ENCODE peak calls at places on chromosomes 7 and 10, in seven cellular contexts. One of them, this sample, is unnamed.

GRCh38 chr7:4549681-4550080 is 132.4 kb upstream of the FOXK1 start:
- DNase-seq in body of pancreas: no peak
- DNase-seq in breast epithelium: no peak
- DNase-seq in K562: no peak
- DNase-seq in A549: no peak
- DNase-seq in heart left ventricle: peak
- DNase-seq in adrenal gland: no peak
- DNase-seq in this sample: no peak

GRCh38 chr7:48046458-48046857 is 11.1 kb downstream of the C7orf57 start:
- DNase-seq in adrenal gland: no peak
- DNase-seq in A549: no peak
- DNase-seq in heart left ventricle: no peak
- DNase-seq in breast epithelium: no peak
- DNase-seq in K562: no peak
- DNase-seq in body of pancreas: no peak
- DNase-seq in this sample: no peak

GRCh38 chr7:123792547-123792946 is 43.7 kb upstream of the WASL start:
- DNase-seq in body of pancreas: no peak
- DNase-seq in A549: no peak
- DNase-seq in heart left ventricle: no peak
- DNase-seq in breast epithelium: no peak
- DNase-seq in K562: no peak
- DNase-seq in adrenal gland: no peak
- DNase-seq in this sample: no peak

GRCh38 chr7:12434012-12434642 is 30.5 kb upstream of the VWDE start:
- DNase-seq in heart left ventricle: no peak
- DNase-seq in breast epithelium: no peak
- DNase-seq in K562: no peak
- DNase-seq in body of pancreas: no peak
- DNase-seq in A549: no peak
- DNase-seq in adrenal gland: no peak
- DNase-seq in this sample: no peak

GRCh38 chr10:10482613-10483012 is 535.1 kb upstream of the CELF2 start:
- DNase-seq in heart left ventricle: no peak
- DNase-seq in breast epithelium: no peak
- DNase-seq in adrenal gland: no peak
- DNase-seq in K562: no peak
- DNase-seq in body of pancreas: no peak
- DNase-seq in A549: no peak
- DNase-seq in this sample: no peak

GRCh38 chr10:21402606-21403083 is 122.8 kb downstream of the SKIDA1 start:
- DNase-seq in A549: no peak
- DNase-seq in heart left ventricle: no peak
- DNase-seq in K562: no peak
- DNase-seq in adrenal gland: no peak
- DNase-seq in breast epithelium: no peak
- DNase-seq in body of pancreas: no peak
- DNase-seq in this sample: no peak

GRCh38 chr10:31952066-31952465 is 23.4 kb upstream of the ARHGAP12 start:
- DNase-seq in heart left ventricle: no peak
- DNase-seq in adrenal gland: no peak
- DNase-seq in body of pancreas: no peak
- DNase-seq in breast epithelium: no peak
- DNase-seq in K562: peak
- DNase-seq in A549: no peak
- DNase-seq in this sample: no peak

GRCh38 chr10:22420787-22421517 is 75.7 kb downstream of the SPAG6 start:
- DNase-seq in A549: peak
- DNase-seq in breast epithelium: no peak
- DNase-seq in heart left ventricle: no peak
- DNase-seq in body of pancreas: no peak
- DNase-seq in K562: no peak
- DNase-seq in adrenal gland: no peak
- DNase-seq in this sample: no peak

GRCh38 chr10:27242951-27243551 is 2.5 kb upstream of the ACBD5 start:
- DNase-seq in breast epithelium: no peak
- DNase-seq in body of pancreas: peak
- DNase-seq in adrenal gland: peak
- DNase-seq in heart left ventricle: peak
- DNase-seq in K562: no peak
- DNase-seq in A549: peak
- DNase-seq in this sample: peak

GRCh38 chr7:1850976-1851571 is 181.0 kb downstream of the ELFN1 start:
- DNase-seq in A549: no peak
- DNase-seq in breast epithelium: no peak
- DNase-seq in adrenal gland: no peak
- DNase-seq in heart left ventricle: peak
- DNase-seq in K562: no peak
- DNase-seq in body of pancreas: no peak
- DNase-seq in this sample: no peak

GRCh38 chr10:77563638-77564270 is 73.9 kb downstream of the KCNMA1 start:
- DNase-seq in A549: peak
- DNase-seq in body of pancreas: peak
- DNase-seq in adrenal gland: no peak
- DNase-seq in K562: no peak
- DNase-seq in breast epithelium: no peak
- DNase-seq in heart left ventricle: no peak
- DNase-seq in this sample: peak

GRCh38 chr7:24241216-24241615 is 42.8 kb upstream of the NPY start:
- DNase-seq in heart left ventricle: no peak
- DNase-seq in breast epithelium: no peak
- DNase-seq in K562: no peak
- DNase-seq in adrenal gland: no peak
- DNase-seq in A549: no peak
- DNase-seq in body of pancreas: no peak
- DNase-seq in this sample: no peak

GRCh38 chr7:92875171-92875570 is 38.8 kb upstream of the CDK6 start:
- DNase-seq in K562: no peak
- DNase-seq in heart left ventricle: no peak
- DNase-seq in A549: no peak
- DNase-seq in adrenal gland: no peak
- DNase-seq in body of pancreas: no peak
- DNase-seq in breast epithelium: no peak
- DNase-seq in this sample: no peak
- TF ChIP-seq POLR2A in K562: no peak
- TF ChIP-seq POLR2A in heart left ventricle: no peak
- TF ChIP-seq POLR2A in A549: no peak
- TF ChIP-seq POLR2A in adrenal gland: no peak
- TF ChIP-seq POLR2A in body of pancreas: no peak
- TF ChIP-seq POLR2A in breast epithelium: no peak
- TF ChIP-seq POLR2A in this sample: no peak

DNA sequence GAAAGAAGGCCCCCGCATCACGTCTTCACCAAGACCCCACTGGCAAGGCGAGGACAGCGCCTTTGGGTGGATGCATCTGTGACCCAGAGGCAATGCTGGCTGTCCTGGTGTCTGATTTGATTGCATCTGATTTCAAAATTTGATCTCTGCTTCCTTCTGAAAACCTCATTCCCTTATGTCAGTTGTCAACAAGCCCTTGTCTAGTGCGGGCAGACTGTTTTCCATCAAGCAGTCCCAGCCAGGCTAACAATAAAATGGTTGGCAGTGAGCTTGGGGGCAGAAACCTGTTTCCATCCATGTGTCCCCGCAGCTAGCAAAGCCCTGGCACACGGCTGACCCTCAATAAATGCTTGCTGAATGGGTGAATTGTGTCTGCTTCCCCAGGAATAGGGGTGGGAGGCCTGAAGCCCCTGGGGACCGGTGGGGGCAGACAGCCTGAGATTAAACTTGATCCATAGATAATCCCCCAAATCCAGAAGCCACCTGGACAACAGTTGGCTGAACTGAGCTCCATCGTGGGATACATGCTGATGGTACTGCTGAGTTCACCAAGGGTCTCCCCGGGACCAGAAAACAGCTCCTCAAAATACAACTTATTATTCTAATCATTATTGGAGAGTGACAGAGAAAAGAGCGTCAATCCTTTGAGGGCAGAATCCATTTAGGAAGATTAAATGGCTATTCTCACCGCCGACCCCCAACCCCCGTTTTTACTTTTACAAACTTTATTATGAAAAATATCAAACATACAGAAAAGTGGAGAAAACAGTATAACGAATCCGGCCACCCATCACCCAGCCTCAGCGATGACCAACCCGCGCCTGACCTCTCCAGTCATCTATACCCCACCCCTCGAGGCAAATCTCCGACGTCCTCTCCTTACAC is 912 bp upstream of the DUSP5 start:
- DNase-seq in adrenal gland: no peak
- DNase-seq in K562: no peak
- DNase-seq in breast epithelium: no peak
- DNase-seq in heart left ventricle: no peak
- DNase-seq in body of pancreas: no peak
- DNase-seq in A549: no peak
- DNase-seq in this sample: no peak
- TF ChIP-seq POLR2A in adrenal gland: no peak
- TF ChIP-seq POLR2A in K562: no peak
- TF ChIP-seq POLR2A in breast epithelium: no peak
- TF ChIP-seq POLR2A in heart left ventricle: no peak
- TF ChIP-seq POLR2A in body of pancreas: no peak
- TF ChIP-seq POLR2A in A549: peak
- TF ChIP-seq POLR2A in this sample: no peak

GRCh38 chr10:69104994-69105790 is 17.3 kb downstream of the SRGN start:
- DNase-seq in A549: no peak
- DNase-seq in adrenal gland: no peak
- DNase-seq in heart left ventricle: no peak
- DNase-seq in body of pancreas: no peak
- DNase-seq in K562: no peak
- DNase-seq in breast epithelium: no peak
- DNase-seq in this sample: no peak
- TF ChIP-seq POLR2A in A549: no peak
- TF ChIP-seq POLR2A in adrenal gland: no peak
- TF ChIP-seq POLR2A in heart left ventricle: no peak
- TF ChIP-seq POLR2A in body of pancreas: no peak
- TF ChIP-seq POLR2A in K562: no peak
- TF ChIP-seq POLR2A in breast epithelium: no peak
- TF ChIP-seq POLR2A in this sample: no peak

GRCh38 chr10:112375721-112376577 is 2.0 kb downstream of the ACSL5 start:
- DNase-seq in adrenal gland: peak
- DNase-seq in body of pancreas: peak
- DNase-seq in heart left ventricle: peak
- DNase-seq in breast epithelium: peak
- DNase-seq in A549: no peak
- DNase-seq in K562: no peak
- DNase-seq in this sample: peak
- TF ChIP-seq POLR2A in adrenal gland: no peak
- TF ChIP-seq POLR2A in body of pancreas: peak
- TF ChIP-seq POLR2A in heart left ventricle: no peak
- TF ChIP-seq POLR2A in breast epithelium: no peak
- TF ChIP-seq POLR2A in A549: no peak
- TF ChIP-seq POLR2A in K562: no peak
- TF ChIP-seq POLR2A in this sample: no peak

GRCh38 chr10:68508090-68508489 is 19.2 kb downstream of the SLC25A16 start:
- DNase-seq in K562: no peak
- DNase-seq in A549: no peak
- DNase-seq in body of pancreas: no peak
- DNase-seq in adrenal gland: no peak
- DNase-seq in breast epithelium: no peak
- DNase-seq in heart left ventricle: no peak
- DNase-seq in this sample: no peak
- TF ChIP-seq POLR2A in K562: no peak
- TF ChIP-seq POLR2A in A549: no peak
- TF ChIP-seq POLR2A in body of pancreas: no peak
- TF ChIP-seq POLR2A in adrenal gland: no peak
- TF ChIP-seq POLR2A in breast epithelium: no peak
- TF ChIP-seq POLR2A in heart left ventricle: no peak
- TF ChIP-seq POLR2A in this sample: no peak

DNA sequence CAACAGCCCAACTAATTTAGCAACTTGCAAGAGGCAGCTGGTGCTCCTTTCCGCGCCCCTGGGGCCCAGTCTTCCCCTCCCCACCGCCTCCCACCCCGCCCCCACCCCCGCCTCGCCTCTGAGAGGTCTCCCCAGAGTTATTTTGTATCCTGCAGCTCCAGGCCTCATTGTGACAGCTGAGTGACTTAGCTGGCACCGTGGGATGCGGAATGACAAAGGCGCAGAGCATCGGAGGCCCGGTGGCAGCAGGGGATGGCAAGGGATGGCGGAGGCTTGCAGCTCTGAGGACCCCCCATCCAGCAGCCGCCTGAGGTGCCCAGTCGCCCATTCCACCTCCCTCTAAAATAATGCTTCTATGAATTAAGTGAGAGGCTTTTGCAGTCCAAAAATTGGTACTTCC is 12.5 kb upstream of the KAT6B start:
- DNase-seq in body of pancreas: no peak
- DNase-seq in adrenal gland: no peak
- DNase-seq in heart left ventricle: no peak
- DNase-seq in breast epithelium: no peak
- DNase-seq in A549: no peak
- DNase-seq in K562: no peak
- DNase-seq in this sample: no peak
- TF ChIP-seq POLR2A in body of pancreas: no peak
- TF ChIP-seq POLR2A in adrenal gland: no peak
- TF ChIP-seq POLR2A in heart left ventricle: no peak
- TF ChIP-seq POLR2A in breast epithelium: no peak
- TF ChIP-seq POLR2A in A549: no peak
- TF ChIP-seq POLR2A in K562: no peak
- TF ChIP-seq POLR2A in this sample: no peak

This sample was measured in stomach.